ENCODE peak calls at places on chromosomes 12 and 14, in eight cellular contexts. T, V, C, G, R, J, P and Q are unnamed samples.

GRCh38 chr14:54625158-54625557 is 58.2 kb downstream of the SAMD4A start:
- DNase-seq in T (no peak), V (no peak), C (no peak), G (no peak), R (no peak), J (no peak), P (no peak), Q (no peak)

GRCh38 chr14:99840774-99841305 is 47.6 kb downstream of the EML1 start:
- DNase-seq in T (no peak), V (no peak), C (no peak), G (no peak), R (no peak), J (no peak), P (no peak), Q (no peak)

GRCh38 chr12:71730936-71731335 is 23.7 kb upstream of the RAB21 start:
- DNase-seq in T (no peak), V (no peak), C (no peak), G (no peak), R (no peak), J (no peak), P (no peak), Q (no peak)

GRCh38 chr12:116303076-116303465 is 25.6 kb upstream of the MED13L start:
- DNase-seq in T (no peak), V (no peak), C (no peak), G (no peak), R (no peak), J (no peak), P (no peak), Q (no peak)

GRCh38 chr14:105857816-105858675 is 331.7 kb downstream of the TMEM121 start:
- DNase-seq in T (no peak), V (no peak), C (peak; percentile 78), G (no peak), R (no peak), J (no peak), P (no peak), Q (peak; percentile 14)

GRCh38 chr12:58491296-58491695 is 429.0 kb downstream of the LRIG3 start:
- DNase-seq in T (peak; percentile 44), V (no peak), C (no peak), G (no peak), R (peak; percentile 53), J (no peak), P (no peak), Q (no peak)

GRCh38 chr14:52380294-52380693 is 66.2 kb downstream of the PTGER2 start:
- DNase-seq in T (no peak), V (no peak), C (no peak), G (no peak), R (peak; percentile 29), J (no peak), P (no peak), Q (no peak)

GRCh38 chr14:102795060-102795925 is 18.0 kb downstream of the TRAF3 start:
- DNase-seq in T (no peak), V (peak; percentile 70), C (peak; percentile 89), G (peak; percentile 66), R (peak; percentile 97), J (peak; percentile 47), P (no peak), Q (no peak)

GRCh38 chr14:31527087-31527486 is 34.1 kb upstream of the NUBPL start:
- DNase-seq in T (no peak), V (no peak), C (no peak), G (no peak), R (no peak), J (no peak), P (no peak), Q (no peak)

GRCh38 chr12:6361834-6362233 is 13.5 kb downstream of the SCNN1A start:
- DNase-seq in T (no peak), V (peak; percentile 65), C (peak; percentile 92), G (peak; percentile 79), R (no peak), J (no peak), P (no peak), Q (no peak)

GRCh38 chr12:125890366-125890905 is 825.2 kb downstream of the AACS start:
- DNase-seq in T (no peak), V (no peak), C (no peak), G (no peak), R (no peak), J (no peak), P (no peak), Q (no peak)

DNA sequence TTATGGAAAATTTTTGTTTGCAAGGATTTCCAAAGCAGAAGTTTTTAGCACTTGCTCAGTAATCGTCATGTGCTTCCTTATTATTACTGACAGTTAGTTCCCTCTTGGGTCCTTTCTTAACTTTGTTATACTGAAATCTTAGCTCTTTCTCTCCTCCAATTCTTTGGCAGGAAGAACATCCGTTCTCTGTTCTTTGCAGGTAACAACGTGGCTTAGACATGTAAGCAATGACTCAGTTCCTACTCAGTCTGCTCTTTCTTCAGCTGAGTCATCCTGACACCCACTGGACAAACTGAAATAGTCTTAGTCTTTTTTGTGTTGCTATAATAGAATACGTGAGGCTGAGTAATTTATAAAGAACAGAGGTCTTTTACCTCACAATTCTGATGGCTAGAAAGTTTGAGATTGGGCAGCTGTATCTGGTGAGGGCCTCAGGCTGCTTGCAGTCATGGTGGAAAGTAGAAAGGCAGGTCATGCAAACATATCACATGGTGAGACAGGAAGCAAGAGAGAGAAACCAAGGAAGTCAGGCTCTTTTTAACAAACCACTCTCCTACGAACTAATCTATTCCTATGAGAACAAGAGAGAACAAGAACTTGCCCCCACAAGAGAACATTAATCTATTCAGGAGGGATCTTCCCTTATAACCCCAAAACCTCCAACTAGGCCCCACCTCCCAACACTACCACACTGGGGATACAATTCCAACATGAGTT is 49.2 kb downstream of the TESPA1 start:
- DNase-seq in T (peak; percentile 40), V (no peak), C (no peak), G (no peak), R (peak; percentile 87), J (no peak), P (peak; percentile 64), Q (no peak)
- TF ChIP-seq CTCF in T (no peak), V (no peak), C (no peak), G (no peak), R (no peak), J (no peak), P (no peak), Q (no peak)

GRCh38 chr12:131137836-131138637 is 184.3 kb downstream of the ADGRD1 start:
- DNase-seq in T (no peak), V (no peak), C (peak; percentile 85), G (no peak), R (peak; percentile 5), J (no peak), P (no peak), Q (no peak)
- TF ChIP-seq CTCF in T (peak; percentile 3), V (no peak), C (no peak), G (no peak), R (no peak), J (no peak), P (no peak), Q (no peak)

DNA sequence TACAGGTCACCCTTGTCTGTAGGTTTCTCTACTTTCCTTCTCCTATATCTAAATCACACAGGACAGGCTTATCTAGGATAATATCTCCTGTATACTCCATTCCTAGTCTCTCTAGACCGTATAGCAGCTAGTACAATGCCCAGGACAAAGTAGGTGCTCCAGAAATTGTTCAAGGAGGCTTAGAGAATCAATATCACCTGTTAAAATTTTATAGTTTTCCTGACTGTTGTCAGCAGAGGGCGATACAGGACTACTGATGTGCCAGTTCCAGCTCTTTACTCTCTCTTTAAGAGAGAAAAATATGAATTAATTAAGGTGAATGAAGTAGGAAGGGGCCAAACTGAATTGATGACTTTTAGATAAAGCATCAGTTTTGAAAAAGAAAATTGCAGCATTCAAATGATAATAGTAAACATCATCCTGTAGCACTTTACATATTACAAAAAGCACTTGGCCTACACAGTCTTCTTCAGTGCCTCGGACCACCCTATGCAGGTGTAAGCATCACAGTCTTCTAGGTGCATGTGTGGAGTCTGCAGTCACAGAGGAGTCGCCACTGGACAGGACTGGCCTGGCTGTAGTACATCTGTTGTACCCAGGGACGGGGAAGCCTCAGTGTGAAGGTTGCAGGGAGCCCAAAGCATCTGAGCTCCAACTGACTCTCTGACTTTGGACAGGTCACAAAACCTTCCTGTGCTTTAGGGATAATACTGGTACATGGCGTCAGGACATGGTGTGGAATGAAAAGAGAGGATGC is 61.9 kb upstream of the MAX start:
- DNase-seq in T (peak; percentile 14), V (no peak), C (no peak), G (no peak), R (peak; percentile 77), J (no peak), P (no peak), Q (no peak)
- TF ChIP-seq CTCF in T (peak; percentile 61), V (peak; percentile 62), C (no peak), G (peak; percentile 63), R (peak; percentile 54), J (peak; percentile 62), P (peak; percentile 62), Q (peak; percentile 59)

GRCh38 chr12:29519585-29520182 is 22.2 kb upstream of the OVCH1 start:
- DNase-seq in T (peak; percentile 44), V (no peak), C (no peak), G (no peak), R (peak; percentile 84), J (no peak), P (peak; percentile 42), Q (no peak)

GRCh38 chr12:29518407-29518806 is 20.9 kb upstream of the OVCH1 start:
- DNase-seq in T (no peak), V (no peak), C (no peak), G (no peak), R (no peak), J (no peak), P (no peak), Q (no peak)

GRCh38 chr12:29516431-29516875 is 19.0 kb upstream of the OVCH1 start:
- DNase-seq in T (peak; percentile 78), V (no peak), C (no peak), G (no peak), R (peak; percentile 64), J (no peak), P (no peak), Q (no peak)

GRCh38 chr12:29521951-29522350 is 24.5 kb upstream of the OVCH1 start:
- DNase-seq in T (no peak), V (no peak), C (no peak), G (no peak), R (peak; percentile 61), J (no peak), P (no peak), Q (no peak)

DNA sequence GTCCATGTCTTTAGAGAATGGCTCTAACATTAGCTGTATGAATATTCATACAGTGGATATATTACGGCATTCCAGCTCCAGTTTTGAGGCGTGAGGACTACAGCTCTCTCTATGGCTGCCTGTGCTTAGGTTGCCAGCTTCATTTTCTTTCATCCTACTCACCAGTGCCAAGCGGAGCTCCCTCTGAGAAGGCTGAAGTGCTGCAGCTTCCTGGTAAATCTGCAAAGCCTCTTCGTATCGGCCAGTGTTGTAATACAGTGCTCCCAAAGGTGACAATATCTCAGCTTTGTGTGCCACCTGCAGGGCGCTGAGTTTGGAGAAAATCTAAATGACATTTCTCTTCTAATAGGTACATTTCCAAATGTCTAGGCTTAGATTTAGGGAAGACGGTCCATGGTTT is 19.8 kb upstream of the OVCH1 start:
- DNase-seq in T (no peak), V (no peak), C (no peak), G (no peak), R (no peak), J (no peak), P (no peak), Q (no peak)
- TF ChIP-seq CTCF in T (no peak), V (no peak), C (no peak), G (no peak), R (no peak), J (no peak), P (peak; percentile 45), Q (no peak)

DNA sequence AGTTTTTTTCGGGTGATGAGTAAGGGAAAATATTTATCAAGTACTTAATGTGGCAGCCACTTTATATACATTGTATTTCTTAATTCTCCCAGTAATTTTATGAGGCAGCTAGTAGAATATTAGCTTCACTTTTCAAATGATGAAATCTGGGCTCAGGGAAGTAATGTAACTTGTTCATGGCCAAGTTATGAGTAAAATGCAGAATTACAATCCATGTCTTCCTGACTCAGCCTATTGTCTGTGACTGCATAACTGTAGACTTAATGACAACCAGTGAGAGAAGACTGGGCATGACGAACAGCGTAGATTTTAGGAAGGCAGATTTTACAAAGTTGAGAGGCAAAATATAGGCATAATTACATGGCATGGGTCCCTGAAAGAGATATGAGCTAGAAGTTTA is 106.8 kb upstream of the MIS18BP1 start:
- DNase-seq in T (no peak), V (no peak), C (no peak), G (no peak), R (peak; percentile 32), J (no peak), P (no peak), Q (no peak)
- TF ChIP-seq CTCF in T (no peak), V (no peak), C (no peak), G (no peak), R (no peak), J (no peak), P (no peak), Q (no peak)